ENCODE peak calls at places on chromosomes 3 and 15, in eight cellular contexts. One of them, this sample, is unnamed. For H3K36me3 and H3K4me1, the result is how much of the 10 kb centered on the place peaks cover.

GRCh38 chr3:107217161-107217560 is 160.1 kb upstream of the CCDC54 start:
- DNase-seq in CD4-positive, alpha-beta memory T cell: no peak
- DNase-seq in heart left ventricle: no peak
- DNase-seq in stomach: no peak
- DNase-seq in cardiac muscle cell: peak
- DNase-seq in ascending aorta: no peak
- DNase-seq in psoas muscle: no peak
- DNase-seq in left lung: no peak
- DNase-seq in this sample: no peak

GRCh38 chr15:56957812-56958406 is 39.5 kb downstream of the TCF12 start:
- DNase-seq in left lung: no peak
- DNase-seq in CD4-positive, alpha-beta memory T cell: no peak
- DNase-seq in ascending aorta: no peak
- DNase-seq in psoas muscle: no peak
- DNase-seq in stomach: no peak
- DNase-seq in cardiac muscle cell: no peak
- DNase-seq in heart left ventricle: no peak
- DNase-seq in this sample: no peak

GRCh38 chr3:49630784-49631183 is 43.4 kb upstream of the APEH start:
- DNase-seq in heart left ventricle: no peak
- DNase-seq in stomach: no peak
- DNase-seq in CD4-positive, alpha-beta memory T cell: no peak
- DNase-seq in left lung: no peak
- DNase-seq in cardiac muscle cell: peak
- DNase-seq in psoas muscle: no peak
- DNase-seq in ascending aorta: no peak
- DNase-seq in this sample: no peak

GRCh38 chr15:95259513-95259912 is 1028.2 kb downstream of the MCTP2 start:
- DNase-seq in heart left ventricle: peak
- DNase-seq in ascending aorta: no peak
- DNase-seq in psoas muscle: peak
- DNase-seq in CD4-positive, alpha-beta memory T cell: peak
- DNase-seq in cardiac muscle cell: peak
- DNase-seq in left lung: no peak
- DNase-seq in stomach: peak
- DNase-seq in this sample: peak

GRCh38 chr15:36271048-36271447 is 308.4 kb upstream of the CDIN1 start:
- DNase-seq in left lung: no peak
- DNase-seq in heart left ventricle: no peak
- DNase-seq in psoas muscle: no peak
- DNase-seq in ascending aorta: no peak
- DNase-seq in cardiac muscle cell: no peak
- DNase-seq in CD4-positive, alpha-beta memory T cell: no peak
- DNase-seq in stomach: no peak
- DNase-seq in this sample: no peak

GRCh38 chr3:113232367-113232766 is 21.0 kb downstream of the BOC start:
- DNase-seq in stomach: no peak
- DNase-seq in CD4-positive, alpha-beta memory T cell: no peak
- DNase-seq in left lung: no peak
- DNase-seq in heart left ventricle: no peak
- DNase-seq in psoas muscle: no peak
- DNase-seq in ascending aorta: no peak
- DNase-seq in cardiac muscle cell: no peak
- DNase-seq in this sample: no peak

GRCh38 chr3:83813176-83813575 is 1145.6 kb upstream of the CADM2 start:
- DNase-seq in ascending aorta: no peak
- DNase-seq in CD4-positive, alpha-beta memory T cell: no peak
- DNase-seq in cardiac muscle cell: no peak
- DNase-seq in heart left ventricle: no peak
- DNase-seq in left lung: no peak
- DNase-seq in stomach: no peak
- DNase-seq in psoas muscle: no peak
- DNase-seq in this sample: no peak

GRCh38 chr3:120348065-120348980 is 831 bp downstream of the LRRC58 start:
- DNase-seq in stomach: no peak
- DNase-seq in cardiac muscle cell: no peak
- DNase-seq in heart left ventricle: no peak
- DNase-seq in psoas muscle: no peak
- DNase-seq in CD4-positive, alpha-beta memory T cell: peak
- DNase-seq in ascending aorta: no peak
- DNase-seq in left lung: no peak
- DNase-seq in this sample: no peak

GRCh38 chr3:20104167-20104661 is 64.0 kb downstream of the KAT2B start:
- DNase-seq in heart left ventricle: no peak
- DNase-seq in left lung: no peak
- DNase-seq in CD4-positive, alpha-beta memory T cell: peak
- DNase-seq in stomach: no peak
- DNase-seq in ascending aorta: no peak
- DNase-seq in psoas muscle: no peak
- DNase-seq in cardiac muscle cell: no peak
- DNase-seq in this sample: no peak

GRCh38 chr15:56835598-56836275 is 82.7 kb upstream of the TCF12 start:
- DNase-seq in cardiac muscle cell: peak
- DNase-seq in left lung: no peak
- DNase-seq in stomach: no peak
- DNase-seq in CD4-positive, alpha-beta memory T cell: no peak
- DNase-seq in heart left ventricle: peak
- DNase-seq in psoas muscle: no peak
- DNase-seq in ascending aorta: no peak
- DNase-seq in this sample: peak

GRCh38 chr3:196555295-196555694 is 13.1 kb downstream of the WDR53 start:
- DNase-seq in cardiac muscle cell: no peak
- DNase-seq in heart left ventricle: no peak
- DNase-seq in psoas muscle: no peak
- DNase-seq in left lung: no peak
- DNase-seq in stomach: no peak
- DNase-seq in CD4-positive, alpha-beta memory T cell: no peak
- DNase-seq in ascending aorta: no peak
- DNase-seq in this sample: no peak

GRCh38 chr3:126064627-126065258 is 19.2 kb downstream of the SLC41A3 start:
- DNase-seq in ascending aorta: no peak
- DNase-seq in left lung: no peak
- DNase-seq in psoas muscle: no peak
- DNase-seq in heart left ventricle: no peak
- DNase-seq in stomach: peak
- DNase-seq in CD4-positive, alpha-beta memory T cell: no peak
- DNase-seq in cardiac muscle cell: peak
- DNase-seq in this sample: no peak

GRCh38 chr15:65303687-65304392 is 637 bp upstream of the RNU5B-1 start:
- DNase-seq in heart left ventricle: peak
- DNase-seq in cardiac muscle cell: peak
- DNase-seq in psoas muscle: peak
- DNase-seq in stomach: peak
- DNase-seq in left lung: no peak
- DNase-seq in ascending aorta: no peak
- DNase-seq in CD4-positive, alpha-beta memory T cell: no peak
- DNase-seq in this sample: no peak

GRCh38 chr15:60379466-60380274 is 18.1 kb downstream of the ANXA2 start:
- DNase-seq in ascending aorta: no peak
- DNase-seq in left lung: no peak
- DNase-seq in psoas muscle: no peak
- DNase-seq in CD4-positive, alpha-beta memory T cell: no peak
- DNase-seq in heart left ventricle: no peak
- DNase-seq in cardiac muscle cell: peak
- DNase-seq in stomach: no peak
- DNase-seq in this sample: no peak

GRCh38 chr15:77864211-77865105 is 213.1 kb downstream of the TBC1D2B start:
- DNase-seq in ascending aorta: no peak
- DNase-seq in heart left ventricle: no peak
- DNase-seq in cardiac muscle cell: no peak
- DNase-seq in stomach: no peak
- DNase-seq in left lung: no peak
- DNase-seq in CD4-positive, alpha-beta memory T cell: no peak
- DNase-seq in psoas muscle: peak
- DNase-seq in this sample: no peak

GRCh38 chr3:138188013-138188352 is 882 bp downstream of the ARMC8 start:
- DNase-seq in stomach: no peak
- DNase-seq in ascending aorta: no peak
- DNase-seq in CD4-positive, alpha-beta memory T cell: peak
- DNase-seq in heart left ventricle: no peak
- DNase-seq in left lung: no peak
- DNase-seq in psoas muscle: no peak
- DNase-seq in cardiac muscle cell: peak
- DNase-seq in this sample: peak

GRCh38 chr3:56796202-56796601 is 5.5 kb downstream of the ARHGEF3 start:
- DNase-seq in left lung: no peak
- DNase-seq in CD4-positive, alpha-beta memory T cell: no peak
- DNase-seq in heart left ventricle: no peak
- DNase-seq in psoas muscle: no peak
- DNase-seq in ascending aorta: no peak
- DNase-seq in cardiac muscle cell: peak
- DNase-seq in stomach: no peak
- DNase-seq in this sample: peak

DNA sequence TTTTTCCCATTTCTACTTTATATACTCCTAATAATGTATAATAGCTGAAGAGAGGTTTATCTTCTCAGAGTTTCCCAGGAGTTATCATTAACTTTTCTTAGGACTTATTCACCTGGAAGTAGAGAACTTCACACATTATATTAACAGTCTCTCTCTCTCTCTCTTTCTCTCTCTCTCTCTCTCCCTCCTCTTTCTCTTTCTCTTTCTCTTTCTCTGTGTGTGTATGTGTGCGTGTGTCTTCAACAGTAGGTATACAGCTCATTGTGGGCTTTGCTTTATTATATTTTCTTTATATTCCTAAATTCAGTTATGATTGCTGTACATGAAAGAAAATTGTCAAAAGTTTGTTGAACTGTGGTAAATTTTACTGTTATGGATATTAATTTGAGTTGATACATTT is 353.8 kb downstream of the ROBO1 start:
- DNase-seq in ascending aorta: no peak
- DNase-seq in CD4-positive, alpha-beta memory T cell: no peak
- DNase-seq in cardiac muscle cell: no peak
- DNase-seq in psoas muscle: no peak
- DNase-seq in heart left ventricle: no peak
- DNase-seq in left lung: no peak
- DNase-seq in stomach: no peak
- DNase-seq in this sample: no peak
- H3K36me3 ChIP-seq in ascending aorta: under half
- H3K36me3 ChIP-seq in CD4-positive, alpha-beta memory T cell: under half
- H3K36me3 ChIP-seq in cardiac muscle cell: under half
- H3K36me3 ChIP-seq in psoas muscle: under half
- H3K36me3 ChIP-seq in heart left ventricle: under half
- H3K36me3 ChIP-seq in left lung: under half
- H3K36me3 ChIP-seq in stomach: under half
- H3K36me3 ChIP-seq in this sample: under half

DNA sequence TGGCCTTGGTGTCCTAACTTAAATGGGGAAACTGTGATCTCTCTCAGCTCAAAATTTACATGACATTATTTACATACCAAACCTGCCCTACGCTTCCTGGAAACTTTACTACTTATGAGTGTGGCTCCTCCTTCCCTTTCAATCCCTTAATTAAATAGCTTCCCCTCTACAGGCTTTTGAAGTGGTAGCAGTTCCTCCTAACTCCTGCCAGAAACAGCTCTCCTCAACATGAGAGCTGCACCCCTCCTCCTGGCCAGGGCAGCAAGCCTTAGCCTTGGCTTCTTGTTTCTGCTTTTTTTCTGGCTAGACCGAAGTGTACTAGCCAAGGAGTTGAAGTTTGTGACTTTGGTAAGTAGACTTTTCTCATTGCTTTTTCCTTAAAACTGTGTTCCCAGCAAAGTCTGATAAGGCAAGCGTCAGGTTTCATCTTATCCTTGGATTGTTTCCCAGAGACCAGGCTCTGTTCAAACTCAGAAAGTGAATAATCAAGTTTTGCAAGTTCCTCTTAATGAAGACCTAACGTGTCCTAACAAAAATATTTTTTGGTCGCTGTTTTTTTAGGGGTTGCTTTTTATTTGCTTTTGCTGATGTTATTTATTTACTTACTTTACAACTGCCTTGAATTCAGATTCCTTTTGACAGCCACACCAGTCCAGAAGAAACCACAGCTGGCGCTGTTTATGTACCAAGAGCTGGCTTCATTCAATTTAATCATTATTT is at the start of gene ACP3:
- DNase-seq in psoas muscle: no peak
- DNase-seq in CD4-positive, alpha-beta memory T cell: no peak
- DNase-seq in heart left ventricle: peak
- DNase-seq in cardiac muscle cell: peak
- DNase-seq in stomach: peak
- DNase-seq in ascending aorta: no peak
- DNase-seq in left lung: no peak
- DNase-seq in this sample: peak
- H3K27ac ChIP-seq in psoas muscle: no peak
- H3K27ac ChIP-seq in CD4-positive, alpha-beta memory T cell: no peak
- H3K27ac ChIP-seq in heart left ventricle: peak
- H3K27ac ChIP-seq in cardiac muscle cell: peak
- H3K27ac ChIP-seq in stomach: peak
- H3K27ac ChIP-seq in ascending aorta: peak
- H3K27ac ChIP-seq in left lung: peak
- H3K27ac ChIP-seq in this sample: peak

GRCh38 chr15:85587707-85588441 is 206.9 kb downstream of the KLHL25 start:
- DNase-seq in heart left ventricle: no peak
- DNase-seq in stomach: no peak
- DNase-seq in left lung: no peak
- DNase-seq in psoas muscle: no peak
- DNase-seq in CD4-positive, alpha-beta memory T cell: no peak
- DNase-seq in ascending aorta: no peak
- DNase-seq in cardiac muscle cell: peak
- DNase-seq in this sample: no peak
- H3K4me1 ChIP-seq in heart left ventricle: half or more
- H3K4me1 ChIP-seq in stomach: half or more
- H3K4me1 ChIP-seq in left lung: half or more
- H3K4me1 ChIP-seq in psoas muscle: half or more
- H3K4me1 ChIP-seq in CD4-positive, alpha-beta memory T cell: under half
- H3K4me1 ChIP-seq in ascending aorta: under half
- H3K4me1 ChIP-seq in cardiac muscle cell: under half
- H3K4me1 ChIP-seq in this sample: under half

DNA sequence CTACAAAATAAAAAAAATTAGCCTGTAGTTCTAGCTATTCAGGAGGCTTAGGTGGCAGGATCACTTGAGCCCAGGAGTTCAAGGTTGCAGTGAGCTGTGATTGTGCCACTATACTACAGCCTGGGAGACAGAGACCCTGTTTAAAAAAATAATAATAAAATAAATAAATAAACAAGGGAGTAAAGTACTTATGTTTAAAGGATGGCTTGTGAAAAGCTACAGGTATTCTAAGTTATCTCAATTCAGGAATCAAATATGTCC is 74.2 kb downstream of the ANKRD28 start:
- DNase-seq in left lung: no peak
- DNase-seq in ascending aorta: no peak
- DNase-seq in psoas muscle: no peak
- DNase-seq in cardiac muscle cell: no peak
- DNase-seq in heart left ventricle: no peak
- DNase-seq in CD4-positive, alpha-beta memory T cell: no peak
- DNase-seq in stomach: no peak
- DNase-seq in this sample: no peak
- H3K36me3 ChIP-seq in left lung: under half
- H3K36me3 ChIP-seq in ascending aorta: under half
- H3K36me3 ChIP-seq in psoas muscle: under half
- H3K36me3 ChIP-seq in cardiac muscle cell: under half
- H3K36me3 ChIP-seq in heart left ventricle: under half
- H3K36me3 ChIP-seq in CD4-positive, alpha-beta memory T cell: under half
- H3K36me3 ChIP-seq in stomach: under half
- H3K36me3 ChIP-seq in this sample: under half

GRCh38 chr15:47439870-47440155 is 277.5 kb upstream of the SEMA6D start:
- DNase-seq in cardiac muscle cell: no peak
- DNase-seq in ascending aorta: no peak
- DNase-seq in heart left ventricle: no peak
- DNase-seq in stomach: no peak
- DNase-seq in CD4-positive, alpha-beta memory T cell: no peak
- DNase-seq in left lung: no peak
- DNase-seq in psoas muscle: no peak
- DNase-seq in this sample: no peak
- H3K27ac ChIP-seq in cardiac muscle cell: peak
- H3K27ac ChIP-seq in ascending aorta: peak
- H3K27ac ChIP-seq in heart left ventricle: no peak
- H3K27ac ChIP-seq in stomach: peak
- H3K27ac ChIP-seq in CD4-positive, alpha-beta memory T cell: no peak
- H3K27ac ChIP-seq in left lung: no peak
- H3K27ac ChIP-seq in psoas muscle: no peak
- H3K27ac ChIP-seq in this sample: no peak

GRCh38 chr15:66768984-66769383 is 66.9 kb downstream of the SMAD6 start:
- DNase-seq in psoas muscle: no peak
- DNase-seq in CD4-positive, alpha-beta memory T cell: no peak
- DNase-seq in left lung: no peak
- DNase-seq in ascending aorta: no peak
- DNase-seq in cardiac muscle cell: no peak
- DNase-seq in heart left ventricle: peak
- DNase-seq in stomach: no peak
- DNase-seq in this sample: no peak
- H3K4me1 ChIP-seq in psoas muscle: under half
- H3K4me1 ChIP-seq in CD4-positive, alpha-beta memory T cell: under half
- H3K4me1 ChIP-seq in left lung: under half
- H3K4me1 ChIP-seq in ascending aorta: half or more
- H3K4me1 ChIP-seq in cardiac muscle cell: half or more
- H3K4me1 ChIP-seq in heart left ventricle: half or more
- H3K4me1 ChIP-seq in stomach: half or more
- H3K4me1 ChIP-seq in this sample: under half

This sample was measured in adrenal gland.